ENCODE peak calls at places on chromosomes 4 and X, in four cellular contexts. Z is omental fat pad, K is OCI-LY7, U is astrocyte. P is an unnamed sample.
A peak's percentile ranks its signal among the peaks of the same experiment; 100 is the strongest.

GRCh38 chr4:133147922-133148689 is 988 bp upstream of the PCDH10 start:
- DNase-seq in Z (no peak), K (no peak), U (peak; percentile 70), P (no peak)

GRCh38 chrX:43868791-43869190 is 13.5 kb downstream of the MAOB start:
- DNase-seq in Z (no peak), K (no peak), U (peak; percentile 42), P (no peak)

GRCh38 chrX:131609480-131609879 is 65.6 kb downstream of the OR13H1 start:
- DNase-seq in Z (no peak), K (no peak), U (no peak), P (no peak)

GRCh38 chr4:27360651-27361347 is 500.2 kb downstream of the STIM2 start:
- DNase-seq in Z (no peak), K (no peak), U (peak; percentile 84), P (no peak)

GRCh38 chrX:97835969-97836368 is 952.3 kb downstream of the RPA4 start:
- DNase-seq in Z (no peak), K (no peak), U (no peak), P (no peak)

GRCh38 chrX:147848009-147848408 is 63.7 kb upstream of the FMR1 start:
- DNase-seq in Z (no peak), K (no peak), U (no peak), P (no peak)

GRCh38 chrX:129634541-129634940 is 20.2 kb downstream of the APLN start:
- DNase-seq in Z (no peak), K (no peak), U (no peak), P (no peak)

GRCh38 chr4:76687730-76688441 is 210.1 kb downstream of the SOWAHB start:
- DNase-seq in Z (no peak), K (no peak), U (peak; percentile 26), P (no peak)

GRCh38 chr4:38014421-38014852 is 54.2 kb downstream of the PTTG2 start:
- DNase-seq in Z (no peak), K (no peak), U (no peak), P (no peak)

GRCh38 chrX:17500145-17500579 is 125.2 kb downstream of the NHS start:
- DNase-seq in Z (no peak), K (no peak), U (peak; percentile 89), P (no peak)

GRCh38 chrX:108892501-108892900 is 156.1 kb upstream of the IRS4 start:
- DNase-seq in Z (no peak), K (no peak), U (no peak), P (no peak)

GRCh38 chr4:74546020-74546419 is 101.1 kb downstream of the AREG start:
- DNase-seq in Z (no peak), K (no peak), U (peak; percentile 63), P (no peak)

GRCh38 chr4:147480891-147481576 is at the start of gene EDNRA:
- DNase-seq in Z (no peak), K (no peak), U (peak; percentile 61), P (no peak)

GRCh38 chr4:793941-794621 is 31.8 kb downstream of the CPLX1 start:
- DNase-seq in Z (no peak), K (peak; percentile 92), U (no peak), P (no peak)

GRCh38 chr4:150215601-150216000 is 137.4 kb downstream of the DCLK2 start:
- DNase-seq in Z (no peak), K (no peak), U (no peak), P (no peak)

GRCh38 chr4:88591787-88592599 is at the start of gene HERC3:
- DNase-seq in Z (peak; percentile 58), K (peak; percentile 88), U (peak; percentile 71), P (peak; percentile 94)

GRCh38 chr4:150982557-150983233 is 32.4 kb downstream of the LRBA start:
- DNase-seq in Z (no peak), K (no peak), U (peak; percentile 38), P (no peak)

GRCh38 chrX:129678176-129678880 is 23.6 kb upstream of the APLN start:
- DNase-seq in Z (no peak), K (no peak), U (no peak), P (peak; percentile 81)

GRCh38 chr4:158219623-158220022 is 9.3 kb downstream of the TMEM144 start:
- DNase-seq in Z (no peak), K (no peak), U (no peak), P (no peak)

GRCh38 chr4:42632653-42633382 is 24.1 kb downstream of the ATP8A1 start:
- DNase-seq in Z (no peak), K (no peak), U (no peak), P (no peak)

GRCh38 chr4:147117400-147117799 is 171.7 kb upstream of the TTC29 start:
- DNase-seq in Z (no peak), K (no peak), U (peak; percentile 19), P (no peak)

GRCh38 chr4:85783483-85783882 is 308.5 kb downstream of the ARHGAP24 start:
- DNase-seq in Z (no peak), K (peak; percentile 27), U (peak; percentile 85), P (no peak)

GRCh38 chr4:80963051-80963450 is 67.5 kb upstream of the BMP3 start:
- DNase-seq in Z (no peak), K (no peak), U (peak; percentile 7), P (no peak)

GRCh38 chr4:4323705-4324534 is 33.9 kb downstream of the ZBTB49 start:
- DNase-seq in Z (no peak), K (no peak), U (peak; percentile 10), P (no peak)

GRCh38 chr4:128006592-128006991 is 41.4 kb downstream of the ABHD18 start:
- DNase-seq in Z (no peak), K (no peak), U (peak; percentile 12), P (no peak)